ENCODE peak calls at places on chromosome 21, in seven cellular contexts. S, C, R, I, D, B and J are unnamed samples.
A peak's percentile ranks its signal among the peaks of the same experiment; 100 is the strongest.

GRCh38 chr21:26391166-26391565 is 181.9 kb downstream of the CYYR1 start:
- DNase-seq in B (no peak), I (no peak), S (no peak), C (no peak), R (no peak), D (no peak), J (no peak)

GRCh38 chr21:42219606-42220137 is 732 bp downstream of the ABCG1 start:
- DNase-seq in I (no peak), B (no peak), S (no peak), D (no peak), R (no peak), C (peak; percentile 60), J (no peak)

GRCh38 chr21:43929217-43929971 is 64.4 kb downstream of the AGPAT3 start:
- DNase-seq in I (no peak), R (no peak), D (no peak), C (no peak), B (no peak), S (no peak), J (no peak)

GRCh38 chr21:46597896-46598343 is 7.0 kb downstream of the S100B start:
- DNase-seq in D (no peak), C (peak; percentile 26), S (no peak), R (peak; percentile 77), I (no peak), B (no peak), J (peak; percentile 15)

GRCh38 chr21:31606081-31606874 is 53.2 kb upstream of the SOD1 start:
- DNase-seq in D (no peak), S (no peak), R (no peak), I (no peak), B (no peak), C (no peak), J (no peak)

GRCh38 chr21:37815893-37816292 is 100.4 kb downstream of the KCNJ6 start:
- DNase-seq in C (no peak), I (no peak), R (no peak), D (no peak), S (no peak), B (no peak), J (no peak)

GRCh38 chr21:21232320-21232719 is 234.1 kb downstream of the NCAM2 start:
- DNase-seq in R (no peak), I (no peak), D (no peak), C (no peak), S (peak; percentile 36), B (peak; percentile 23), J (peak; percentile 6)

GRCh38 chr21:38533887-38534286 is 35.6 kb upstream of the ERG start:
- DNase-seq in C (no peak), D (no peak), B (no peak), S (no peak), I (no peak), R (no peak), J (no peak)